ENCODE peak calls at places on chromosomes 1 and 21, in five cellular contexts. H is breast epithelium; B is mucosa of descending colon; V is kidney; T is CD8-positive, alpha-beta T cell. F is an unnamed sample. For H3K9me3, the result is how much of the 10 kb centered on the place peaks cover.

GRCh38 chr1:108478429-108479015 is 28.4 kb downstream of the NBPF6 start:
- DNase-seq in T (no peak), H (no peak), V (no peak), B (no peak), F (no peak)

GRCh38 chr1:205976708-205977107 is 26.5 kb downstream of the RAB7B start:
- DNase-seq in H (no peak), T (no peak), B (no peak), V (no peak), F (no peak)

GRCh38 chr1:109802901-109803561 is 39.3 kb upstream of the EPS8L3 start:
- DNase-seq in B (peak), H (no peak), T (no peak), V (no peak), F (no peak)

GRCh38 chr1:32925360-32926142 is 24.4 kb upstream of the TMEM54 start:
- DNase-seq in H (no peak), V (no peak), B (peak), T (no peak), F (no peak)

GRCh38 chr1:234168061-234168724 is 205.1 kb upstream of the COA6 start:
- DNase-seq in T (no peak), V (no peak), H (no peak), B (no peak), F (no peak)

GRCh38 chr1:214793708-214794107 is 190.7 kb downstream of the CENPF start:
- DNase-seq in V (no peak), T (no peak), H (no peak), B (no peak), F (no peak)

GRCh38 chr1:240595476-240595875 is 16.5 kb downstream of the GREM2 start:
- DNase-seq in V (no peak), T (no peak), H (no peak), B (no peak), F (no peak)

GRCh38 chr1:204359474-204360255 is at the start of gene PLEKHA6:
- DNase-seq in T (no peak), H (no peak), B (no peak), V (peak), F (no peak)

GRCh38 chr1:197683895-197684553 is 91.3 kb downstream of the DENND1B start:
- DNase-seq in H (no peak), V (no peak), B (no peak), T (no peak), F (no peak)

GRCh38 chr21:42377951-42378340 is 11.6 kb upstream of the TFF1 start:
- DNase-seq in V (peak), H (no peak), T (no peak), B (no peak), F (no peak)

GRCh38 chr1:20633190-20634064 is at the start of gene PINK1:
- DNase-seq in T (peak), V (peak), B (peak), H (peak), F (peak)

GRCh38 chr1:197200468-197200899 is 54.0 kb upstream of the ASPM start:
- DNase-seq in V (no peak), B (peak), H (no peak), T (peak), F (no peak)

GRCh38 chr1:31400393-31400792 is 12.6 kb upstream of the SERINC2 start:
- DNase-seq in B (no peak), T (no peak), V (no peak), H (no peak), F (no peak)

GRCh38 chr1:183075861-183076260 is 52.6 kb downstream of the LAMC1 start:
- DNase-seq in V (no peak), H (no peak), B (no peak), T (no peak), F (no peak)

GRCh38 chr1:8109226-8109625 is 83.1 kb upstream of the ERRFI1 start:
- DNase-seq in H (no peak), V (no peak), T (no peak), B (no peak), F (no peak)

GRCh38 chr1:193700710-193701355 is 514.4 kb upstream of the B3GALT2 start:
- DNase-seq in V (no peak), T (no peak), B (no peak), H (no peak), F (no peak)

GRCh38 chr1:194281372-194281771 is 1095.0 kb upstream of the B3GALT2 start:
- DNase-seq in H (no peak), B (no peak), V (no peak), T (no peak), F (no peak)

GRCh38 chr1:110726755-110727154 is 52.0 kb upstream of the KCNA3 start:
- DNase-seq in T (no peak), H (no peak), B (no peak), V (no peak), F (no peak)

GRCh38 chr1:156126701-156127534 is 12.4 kb downstream of the LMNA start:
- DNase-seq in B (peak), T (peak), V (peak), H (peak), F (peak)

GRCh38 chr1:172585348-172585747 is 52.4 kb downstream of the SUCO start:
- DNase-seq in T (no peak), V (no peak), H (no peak), B (no peak), F (peak)

GRCh38 chr1:152679454-152679853 is 4.4 kb downstream of the LCE2C start:
- DNase-seq in V (no peak), T (no peak), B (peak), H (no peak), F (no peak)
- H3K9me3 ChIP-seq in V (under half), T (under half), B (under half), H (under half), F (under half)

GRCh38 chr1:118363396-118363795 is 178.4 kb upstream of the SPAG17 start:
- DNase-seq in H (no peak), B (no peak), V (no peak), T (no peak), F (no peak)
- H3K9me3 ChIP-seq in H (half or more), B (under half), V (under half), T (under half), F (under half)

DNA sequence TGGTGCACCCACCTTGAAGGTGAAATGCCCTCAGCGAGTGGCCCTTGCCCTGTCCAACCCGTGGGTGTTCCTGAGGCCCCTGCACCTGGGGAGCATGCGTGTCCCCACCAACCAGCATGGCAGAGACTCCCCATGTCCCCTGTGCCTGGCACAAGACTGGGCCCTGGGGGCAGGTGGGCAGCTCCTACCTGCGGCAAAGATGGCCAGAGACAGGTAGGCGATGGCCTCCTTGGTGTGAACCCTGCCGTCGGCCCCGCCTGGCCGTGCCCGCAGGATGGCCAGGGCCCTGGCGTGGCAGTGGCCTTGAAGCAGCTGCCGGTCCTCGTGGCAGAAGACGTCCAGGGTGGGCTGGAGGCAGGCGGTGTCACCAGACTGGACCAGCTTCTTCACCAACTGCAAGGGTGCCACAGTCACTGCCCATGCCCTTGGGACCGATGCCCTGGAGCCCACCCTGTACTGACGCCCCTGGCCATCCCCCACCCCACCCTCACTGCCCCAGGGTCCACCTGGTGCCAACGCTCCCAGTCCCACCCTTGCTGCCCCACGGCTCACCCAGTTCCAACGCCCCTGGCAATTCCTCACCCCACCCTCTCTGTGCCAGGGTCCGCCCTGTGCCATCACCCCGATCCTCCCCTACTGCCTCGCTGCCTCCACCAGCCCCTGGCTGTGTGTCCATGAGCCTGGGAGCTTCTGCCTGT is 15.7 kb downstream of the TTC34 start:
- DNase-seq in B (no peak), H (no peak), V (peak), T (no peak), F (no peak)
- H3K9me3 ChIP-seq in B (under half), H (under half), V (under half), T (under half), F (under half)

GRCh38 chr1:26978893-26979292 is 14.6 kb upstream of the TRNP1 start:
- DNase-seq in V (no peak), H (no peak), T (no peak), B (no peak), F (no peak)
- H3K9me3 ChIP-seq in V (under half), H (under half), T (under half), B (under half), F (under half)

GRCh38 chr21:21750124-21750825 is 752.1 kb downstream of the NCAM2 start:
- DNase-seq in T (no peak), V (no peak), H (no peak), B (no peak), F (no peak)
- H3K9me3 ChIP-seq in T (under half), V (under half), H (under half), B (under half), F (under half)

GRCh38 chr1:247164694-247165093 is 7.1 kb downstream of the ZNF124 start:
- DNase-seq in H (no peak), V (no peak), B (no peak), T (no peak), F (no peak)
- H3K9me3 ChIP-seq in H (half or more), V (under half), B (half or more), T (under half), F (under half)

DNA sequence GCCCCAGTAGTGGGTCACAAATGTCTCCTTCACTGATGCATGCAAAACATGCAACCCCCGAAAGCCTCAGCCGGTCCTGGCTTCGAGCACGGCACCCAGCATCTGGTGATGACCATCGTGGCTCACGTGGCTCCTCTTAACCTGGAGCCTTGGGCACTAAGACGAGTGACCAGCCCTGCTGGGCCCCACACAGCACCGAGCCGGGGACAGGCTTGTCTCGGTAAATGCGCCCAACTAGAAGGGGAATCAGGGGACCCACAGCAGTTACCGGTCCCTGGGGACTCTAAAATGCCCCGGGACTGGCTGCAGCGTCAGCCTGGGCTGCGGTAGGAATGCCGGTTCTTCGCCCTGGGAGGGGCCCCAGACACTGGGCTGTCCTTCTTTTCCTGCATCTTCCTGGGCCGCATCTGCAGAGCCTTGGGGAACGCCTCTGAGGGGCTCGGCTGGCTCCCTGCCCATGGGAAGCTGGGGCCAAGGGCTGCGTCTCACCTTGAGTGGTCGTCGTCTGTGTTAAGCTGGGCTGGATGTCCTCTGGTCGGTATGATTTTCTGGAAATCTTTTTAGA is 13.1 kb upstream of the TTC34 start:
- DNase-seq in T (no peak), H (no peak), B (no peak), V (peak), F (no peak)
- H3K9me3 ChIP-seq in T (under half), H (under half), B (under half), V (under half), F (under half)

GRCh38 chr21:17803536-17803935 is 15.6 kb downstream of the C21orf91 start:
- DNase-seq in B (no peak), T (no peak), V (no peak), H (no peak), F (no peak)

GRCh38 chr21:17802568-17802967 is 16.6 kb downstream of the C21orf91 start:
- DNase-seq in H (no peak), V (no peak), T (no peak), B (no peak), F (no peak)

DNA sequence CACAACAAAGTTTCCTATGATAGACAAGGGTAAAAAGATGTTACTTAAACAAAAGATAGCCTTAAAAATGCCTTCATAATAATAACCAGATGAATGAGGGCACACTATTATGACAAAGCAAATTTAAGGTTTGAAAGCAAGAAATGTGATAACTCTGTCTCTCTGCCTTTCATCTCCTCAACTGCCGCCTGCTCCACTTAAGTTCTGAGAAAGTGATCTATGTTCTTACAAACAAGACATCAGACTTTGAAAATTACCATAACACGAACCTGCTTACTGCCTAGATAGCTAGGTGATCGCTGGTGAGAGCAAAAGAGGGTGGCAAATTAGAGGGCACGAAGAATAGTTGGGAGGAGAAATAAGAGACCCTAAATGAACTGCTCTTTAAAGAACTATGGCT is 13.2 kb downstream of the C21orf91 start:
- DNase-seq in T (no peak), V (no peak), B (no peak), H (no peak), F (no peak)
- H3K9me3 ChIP-seq in T (under half), V (under half), B (under half), H (under half), F (under half)

GRCh38 chr1:5648410-5649165 is 343.6 kb downstream of the NPHP4 start:
- DNase-seq in T (no peak), V (no peak), B (no peak), H (no peak), F (no peak)
- H3K9me3 ChIP-seq in T (under half), V (under half), B (under half), H (under half), F (under half)

GRCh38 chr21:40447016-40447415 is 399.9 kb downstream of the DSCAM start:
- DNase-seq in B (no peak), V (no peak), T (no peak), H (no peak), F (no peak)

DNA sequence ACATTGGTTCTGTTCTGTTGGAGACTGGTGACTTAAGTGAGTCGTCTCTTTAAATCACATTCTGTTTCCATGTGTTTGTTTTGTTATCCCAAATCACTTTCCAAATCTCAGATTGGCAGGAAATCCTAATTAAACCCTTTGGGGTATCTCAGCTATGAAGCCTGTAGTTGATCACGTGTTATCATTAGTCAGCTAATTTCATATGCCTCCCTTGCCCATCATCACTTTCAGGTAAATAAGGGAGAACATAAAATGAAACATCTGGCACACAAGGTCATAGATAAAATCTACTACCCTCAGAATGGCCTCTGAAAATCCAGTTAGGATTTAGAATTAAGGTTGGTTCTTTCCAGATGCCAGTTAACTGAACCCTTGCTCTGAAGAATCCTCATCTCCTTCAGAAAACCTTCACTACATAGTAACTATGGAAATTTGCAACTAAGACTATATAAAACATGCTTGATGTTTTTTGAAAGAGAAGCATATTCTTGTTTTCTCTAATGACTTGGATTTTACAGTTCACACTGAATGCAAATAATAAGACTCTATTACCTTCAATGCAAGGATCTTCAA is 401.5 kb downstream of the DSCAM start:
- DNase-seq in V (no peak), B (no peak), T (no peak), H (no peak), F (no peak)
- H3K9me3 ChIP-seq in V (under half), B (under half), T (under half), H (under half), F (under half)

F was measured in small intestine.